ENCODE peak calls at places on chromosomes 2 and 18, in seven cellular contexts. R is thyroid gland; M is fibroblast of mammary gland; C is stromal cell of bone marrow; G is NCI-H748 treated with DMSO at 0.1 percent for 48 hours; L is ureter; N is stimulated activated naive CD8-positive, alpha-beta T cell treated with anti-CD3 and anti-CD28 coated beads, Interleukin-15, amount 100 ng/mL, for 72 hours. I is an unnamed sample.

GRCh38 chr2:240957656-240958365 is 40.6 kb upstream of the SNED1 start:
- DNase-seq in R (peak), M (no peak), C (no peak), G (no peak), L (no peak), N (no peak), I (no peak)

GRCh38 chr2:145687445-145688104 is 1167.7 kb upstream of the ZEB2 start:
- DNase-seq in R (no peak), M (peak), C (no peak), G (no peak), L (no peak), N (no peak), I (no peak)

GRCh38 chr18:7657050-7657449 is 89.9 kb downstream of the PTPRM start:
- DNase-seq in R (no peak), M (no peak), C (no peak), G (no peak), L (no peak), N (no peak), I (no peak)

GRCh38 chr2:149561309-149561926 is 26.2 kb downstream of the MMADHC start:
- DNase-seq in R (no peak), M (peak), C (no peak), G (peak), L (no peak), N (no peak), I (no peak)

GRCh38 chr2:154882725-154883124 is 184.2 kb downstream of the KCNJ3 start:
- DNase-seq in R (no peak), M (no peak), C (no peak), G (no peak), L (no peak), N (no peak), I (no peak)

GRCh38 chr2:129465045-129465444 is 514.4 kb upstream of the RAB6C start:
- DNase-seq in R (no peak), M (no peak), C (no peak), G (no peak), L (no peak), N (no peak), I (no peak)

GRCh38 chr2:172865422-172865821 is 129.8 kb downstream of the RAPGEF4 start:
- DNase-seq in R (no peak), M (peak), C (no peak), G (no peak), L (no peak), N (no peak), I (no peak)

GRCh38 chr18:23812566-23813440 is 123.5 kb downstream of the LAMA3 start:
- DNase-seq in R (no peak), M (peak), C (no peak), G (peak), L (no peak), N (no peak), I (no peak)

GRCh38 chr2:59540864-59541263 is 1012.6 kb downstream of the BCL11A start:
- DNase-seq in R (no peak), M (no peak), C (no peak), G (no peak), L (no peak), N (no peak), I (no peak)

GRCh38 chr2:218245214-218245613 is 15.6 kb upstream of the GPBAR1 start:
- DNase-seq in R (no peak), M (no peak), C (no peak), G (no peak), L (no peak), N (no peak), I (no peak)

GRCh38 chr2:214497489-214497888 is 86.6 kb downstream of the VWC2L start:
- DNase-seq in R (no peak), M (peak), C (peak), G (no peak), L (no peak), N (no peak), I (no peak)

GRCh38 chr2:235066895-235067294 is 115.1 kb downstream of the SH3BP4 start:
- DNase-seq in R (no peak), M (no peak), C (no peak), G (no peak), L (no peak), N (no peak), I (no peak)

GRCh38 chr2:98474979-98475632 is 30.4 kb downstream of the INPP4A start:
- DNase-seq in R (no peak), M (no peak), C (no peak), G (no peak), L (no peak), N (no peak), I (no peak)

GRCh38 chr18:75854174-75854573 is 426.7 kb upstream of the SMIM21 start:
- DNase-seq in R (no peak), M (no peak), C (no peak), G (peak), L (no peak), N (no peak), I (no peak)

GRCh38 chr2:25341031-25341727 is 546 bp downstream of the DNMT3A start:
- DNase-seq in R (peak), M (no peak), C (no peak), G (no peak), L (no peak), N (no peak), I (no peak)

GRCh38 chr18:79379251-79379905 is 16.4 kb upstream of the NFATC1 start:
- DNase-seq in R (no peak), M (no peak), C (no peak), G (no peak), L (no peak), N (no peak), I (no peak)

GRCh38 chr2:42706836-42707235 is 57.1 kb downstream of the OXER1 start:
- DNase-seq in R (no peak), M (no peak), C (no peak), G (no peak), L (no peak), N (no peak), I (no peak)

GRCh38 chr18:23981369-23981768 is 33.2 kb upstream of the TTC39C start:
- DNase-seq in R (peak), M (no peak), C (no peak), G (no peak), L (no peak), N (no peak), I (no peak)

GRCh38 chr2:31075936-31076590 is 62.2 kb downstream of the GALNT14 start:
- DNase-seq in R (no peak), M (peak), C (no peak), G (no peak), L (no peak), N (no peak), I (no peak)

GRCh38 chr18:22604986-22605421 is 187.3 kb upstream of the CTAGE1 start:
- DNase-seq in R (no peak), M (no peak), C (no peak), G (no peak), L (peak), N (no peak), I (peak)

GRCh38 chr2:37894047-37894446 is 31.0 kb upstream of the RMDN2 start:
- DNase-seq in R (no peak), M (no peak), C (no peak), G (no peak), L (no peak), N (no peak), I (no peak)

GRCh38 chr2:55843096-55843991 is 80.2 kb downstream of the EFEMP1 start:
- DNase-seq in R (no peak), M (peak), C (peak), G (peak), L (peak), N (no peak), I (no peak)

GRCh38 chr2:105888625-105889024 is 143.9 kb downstream of the NCK2 start:
- DNase-seq in R (no peak), M (peak), C (no peak), G (no peak), L (no peak), N (no peak), I (no peak)

GRCh38 chr2:225025917-225026571 is 16.2 kb downstream of the DOCK10 start:
- DNase-seq in R (no peak), M (peak), C (peak), G (no peak), L (no peak), N (no peak), I (no peak)

GRCh38 chr2:59850554-59850953 is 702.9 kb downstream of the BCL11A start:
- DNase-seq in R (no peak), M (no peak), C (no peak), G (no peak), L (no peak), N (no peak), I (no peak)

GRCh38 chr2:145724499-145724898 is 1204.6 kb upstream of the ZEB2 start:
- DNase-seq in R (no peak), M (no peak), C (no peak), G (no peak), L (no peak), N (no peak), I (no peak)

I was measured in right lobe of liver.